ENCODE peak calls at places on chromosomes 11 and 22, in ten cellular contexts. O is cardiac muscle cell, G is GM06990, C is endothelial cell, U is neural crest cell, S is type B pancreatic cell, J is astrocyte of the spinal cord, M is PC-3, Y is mesothelial cell of epicardium, A is tibial artery. F is an unnamed sample.

GRCh38 chr11:73001615-73002014 is 140.5 kb downstream of the FCHSD2 start:
- DNase-seq in Y (no peak), M (no peak), U (no peak), J (no peak), C (no peak), A (no peak), O (peak; percentile 38), S (no peak), G (no peak), F (no peak)

GRCh38 chr22:46007848-46008261 is 30.9 kb upstream of the WNT7B start:
- DNase-seq in G (no peak), O (peak; percentile 95), U (no peak), J (peak; percentile 92), M (no peak), C (no peak), Y (peak; percentile 54), S (no peak), A (peak; percentile 96), F (no peak)

GRCh38 chr22:42425337-42425988 is 6.7 kb downstream of the NFAM1 start:
- DNase-seq in O (no peak), M (no peak), J (no peak), C (no peak), S (no peak), Y (no peak), G (no peak), A (no peak), U (no peak), F (no peak)

GRCh38 chr11:70399681-70400112 is 1.4 kb downstream of the CTTN start:
- DNase-seq in O (peak; percentile 97), M (peak; percentile 99), C (peak; percentile 25), A (peak; percentile 96), J (peak; percentile 97), G (no peak), S (no peak), Y (peak; percentile 59), U (no peak), F (no peak)

GRCh38 chr11:133996671-133997070 is 39.9 kb upstream of the IGSF9B start:
- DNase-seq in A (no peak), Y (no peak), G (no peak), O (no peak), M (no peak), C (no peak), S (no peak), J (no peak), U (no peak), F (no peak)

GRCh38 chr11:74341926-74342325 is 30.5 kb upstream of the P4HA3 start:
- DNase-seq in J (no peak), G (no peak), U (no peak), C (no peak), Y (no peak), A (no peak), M (no peak), O (no peak), S (no peak), F (no peak)

GRCh38 chr11:64762916-64763803 is 3.4 kb upstream of the PYGM start:
- DNase-seq in A (peak; percentile 63), O (peak; percentile 68), Y (no peak), U (no peak), C (no peak), G (no peak), M (no peak), J (peak; percentile 88), S (no peak), F (peak; percentile 10)

GRCh38 chr11:848380-848931 is 5.8 kb downstream of the TSPAN4 start:
- DNase-seq in U (no peak), J (no peak), G (no peak), Y (peak; percentile 64), M (no peak), O (no peak), C (peak; percentile 70), S (no peak), A (no peak), F (peak; percentile 86)

GRCh38 chr22:44484618-44485017 is 13.4 kb downstream of the RTL6 start:
- DNase-seq in M (no peak), J (no peak), A (no peak), G (no peak), Y (no peak), S (no peak), O (no peak), C (no peak), U (no peak), F (no peak)

GRCh38 chr11:499201-500076 is 7.6 kb downstream of the RNH1 start:
- DNase-seq in G (no peak), J (no peak), C (no peak), S (no peak), O (no peak), A (no peak), Y (no peak), M (no peak), U (no peak), F (no peak)

GRCh38 chr22:19958083-19959042 is 16.7 kb upstream of the TXNRD2 start:
- DNase-seq in M (no peak), G (no peak), Y (no peak), S (no peak), O (peak; percentile 35), U (no peak), J (no peak), A (peak; percentile 70), C (no peak), F (no peak)

GRCh38 chr11:19980957-19981669 is 179.2 kb downstream of the DBX1 start:
- DNase-seq in J (peak; percentile 62), G (no peak), O (peak; percentile 74), M (no peak), S (no peak), C (no peak), A (peak; percentile 72), Y (no peak), U (no peak), F (no peak)

GRCh38 chr11:35236667-35237003 is 97.7 kb downstream of the CD44 start:
- DNase-seq in C (no peak), J (peak; percentile 75), M (no peak), S (no peak), O (peak; percentile 43), A (no peak), Y (no peak), G (no peak), U (no peak), F (no peak)

GRCh38 chr22:46734830-46735453 is 3.1 kb downstream of the CERK start:
- DNase-seq in J (no peak), U (no peak), A (no peak), C (no peak), M (no peak), O (no peak), G (peak; percentile 65), S (no peak), Y (no peak), F (peak; percentile 72)

GRCh38 chr11:133904818-133905515 is 51.8 kb downstream of the IGSF9B start:
- DNase-seq in U (no peak), G (no peak), C (no peak), J (no peak), A (peak; percentile 20), S (no peak), M (no peak), Y (no peak), O (no peak), F (no peak)

GRCh38 chr11:70536051-70536877 is 137.9 kb downstream of the CTTN start:
- DNase-seq in G (no peak), U (no peak), C (no peak), O (no peak), Y (no peak), S (no peak), M (no peak), A (peak; percentile 56), J (no peak), F (no peak)

DNA sequence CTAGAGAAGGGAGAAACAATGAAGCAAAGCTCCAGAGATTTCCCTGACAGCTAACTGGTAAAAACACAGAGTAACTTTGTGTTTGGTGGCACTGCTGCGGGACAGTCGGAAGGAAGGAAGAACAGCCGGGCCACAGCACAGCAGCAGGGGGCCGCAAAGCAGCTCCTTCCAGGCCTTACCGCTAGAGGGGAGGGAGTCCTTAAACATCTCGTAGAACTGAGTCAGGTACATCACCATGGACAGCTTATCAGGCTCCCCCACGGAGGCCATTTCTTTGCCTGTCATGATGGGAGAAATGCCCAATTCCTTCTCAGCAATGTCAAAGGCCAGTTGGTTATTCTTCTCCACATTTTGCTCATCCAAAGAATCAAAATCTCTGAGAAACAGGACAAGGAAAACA is 114.6 kb upstream of the BID start:
- DNase-seq in O (peak; percentile 50), G (no peak), C (peak; percentile 49), S (no peak), J (peak; percentile 14), Y (no peak), A (no peak), M (no peak), U (no peak), F (no peak)
- TF ChIP-seq CTCF in O (peak; percentile 56), G (no peak), C (no peak), S (peak; percentile 60), J (peak; percentile 62), Y (no peak), A (no peak), M (no peak), U (peak; percentile 46), F (no peak)

GRCh38 chr11:86453290-86454030 is 78.8 kb downstream of the CCDC81 start:
- DNase-seq in G (no peak), A (no peak), M (no peak), C (no peak), Y (no peak), U (no peak), O (no peak), S (no peak), J (no peak), F (no peak)
- TF ChIP-seq CTCF in G (peak; percentile 17), A (no peak), M (no peak), C (no peak), Y (no peak), U (no peak), O (no peak), S (no peak), J (no peak), F (no peak)

GRCh38 chr22:32473388-32473952 is 1.1 kb upstream of the FBXO7 start:
- DNase-seq in U (peak; percentile 25), J (peak; percentile 76), A (no peak), S (no peak), O (peak; percentile 71), Y (no peak), M (peak; percentile 71), C (peak; percentile 41), G (no peak), F (peak; percentile 64)
- TF ChIP-seq CTCF in U (peak; percentile 76), J (peak; percentile 64), A (no peak), S (peak; percentile 80), O (peak; percentile 59), Y (peak; percentile 61), M (peak; percentile 77), C (peak; percentile 81), G (peak; percentile 40), F (peak; percentile 54)

GRCh38 chr11:11703885-11704284 is 82.1 kb upstream of the GALNT18 start:
- DNase-seq in S (no peak), Y (no peak), G (no peak), M (no peak), C (no peak), J (no peak), A (no peak), O (no peak), U (no peak), F (no peak)

GRCh38 chr11:11706022-11706421 is 84.2 kb upstream of the GALNT18 start:
- DNase-seq in C (no peak), G (no peak), A (no peak), Y (no peak), S (no peak), J (no peak), U (no peak), M (peak; percentile 36), O (no peak), F (no peak)

GRCh38 chr11:11697796-11698195 is 76.0 kb upstream of the GALNT18 start:
- DNase-seq in J (no peak), S (no peak), U (no peak), C (no peak), Y (no peak), A (no peak), M (no peak), O (no peak), G (no peak), F (no peak)

GRCh38 chr11:11701070-11701469 is 79.3 kb upstream of the GALNT18 start:
- DNase-seq in O (no peak), G (no peak), J (no peak), A (no peak), S (no peak), C (no peak), U (no peak), Y (no peak), M (peak; percentile 51), F (no peak)
- TF ChIP-seq CTCF in O (no peak), G (no peak), J (no peak), A (no peak), S (no peak), C (no peak), U (no peak), Y (no peak), M (no peak), F (no peak)

F was measured in GM10248.